ENCODE peak calls at places on chromosomes 11 and 22, in seven cellular contexts. I is A673; L is cardiac muscle cell; Y is thoracic aorta; W is H9; U is CD8-positive, alpha-beta T cell; Z is SK-N-SH. Q is an unnamed sample.

GRCh38 chr11:66311470-66311964 is 5.3 kb downstream of the CD248 start:
- DNase-seq in Z (no peak), L (no peak), I (no peak), U (no peak), W (no peak), Y (no peak), Q (no peak)

GRCh38 chr11:86592659-86593451 is 79.6 kb downstream of the ME3 start:
- DNase-seq in I (peak; percentile 90), W (no peak), Z (peak; percentile 27), Y (peak; percentile 53), U (peak; percentile 8), L (peak; percentile 46), Q (peak; percentile 60)

GRCh38 chr11:71117311-71117710 is 135.1 kb downstream of the SHANK2 start:
- DNase-seq in Y (no peak), Z (no peak), W (no peak), I (no peak), L (no peak), U (no peak), Q (no peak)

GRCh38 chr22:37303821-37304274 is 21.5 kb downstream of the CYTH4 start:
- DNase-seq in L (no peak), I (no peak), Y (peak; percentile 28), U (no peak), Z (no peak), W (no peak), Q (no peak)

GRCh38 chr11:44731685-44732411 is 5.1 kb downstream of the TSPAN18 start:
- DNase-seq in Y (no peak), L (no peak), U (no peak), I (peak; percentile 58), Z (peak; percentile 81), W (peak; percentile 60), Q (no peak)

GRCh38 chr11:112928136-112928535 is 33.1 kb upstream of the NCAM1 start:
- DNase-seq in I (no peak), L (no peak), W (no peak), Y (no peak), Z (no peak), U (no peak), Q (no peak)

GRCh38 chr11:9716275-9717039 is 52.6 kb downstream of the SWAP70 start:
- DNase-seq in U (no peak), L (no peak), Y (no peak), I (peak; percentile 14), W (no peak), Z (no peak), Q (peak; percentile 30)

GRCh38 chr22:30876925-30877553 is 91.5 kb downstream of the MORC2 start:
- DNase-seq in Y (no peak), W (no peak), L (no peak), I (peak; percentile 57), Z (peak; percentile 77), U (no peak), Q (peak; percentile 19)

GRCh38 chr11:12628322-12628721 is 45.9 kb upstream of the TEAD1 start:
- DNase-seq in I (no peak), Z (peak; percentile 49), W (no peak), U (no peak), L (no peak), Y (no peak), Q (no peak)

GRCh38 chr22:47174096-47174495 is 411.6 kb downstream of the TBC1D22A start:
- DNase-seq in L (no peak), U (no peak), I (no peak), Y (no peak), W (peak; percentile 15), Z (no peak), Q (no peak)

GRCh38 chr11:9565822-9566560 is 7.5 kb upstream of the WEE1 start:
- DNase-seq in I (peak; percentile 91), Z (peak; percentile 16), Y (peak; percentile 70), L (peak; percentile 35), U (no peak), W (peak; percentile 89), Q (peak; percentile 78)

GRCh38 chr11:132088551-132088950 is 718.1 kb downstream of the NTM start:
- DNase-seq in Y (no peak), L (no peak), Z (no peak), W (no peak), I (no peak), U (no peak), Q (no peak)

GRCh38 chr11:18203723-18204122 is 31.1 kb downstream of the MRGPRX4 start:
- DNase-seq in Y (no peak), L (peak; percentile 46), Z (peak; percentile 69), I (peak; percentile 58), W (peak; percentile 80), U (no peak), Q (no peak)

GRCh38 chr22:29112102-29112501 is 39.3 kb downstream of the KREMEN1 start:
- DNase-seq in I (no peak), Y (no peak), W (no peak), U (no peak), L (no peak), Z (no peak), Q (no peak)

GRCh38 chr22:30572840-30573593 is 1.4 kb downstream of the GAL3ST1 start:
- DNase-seq in Y (no peak), U (no peak), I (no peak), Z (no peak), W (no peak), L (no peak), Q (no peak)

GRCh38 chr11:115141715-115142114 is 362.5 kb downstream of the CADM1 start:
- DNase-seq in W (no peak), Z (no peak), U (no peak), L (no peak), I (no peak), Y (no peak), Q (no peak)

GRCh38 chr22:19948057-19948760 is 6.6 kb upstream of the TXNRD2 start:
- DNase-seq in Y (no peak), U (no peak), I (no peak), Z (no peak), W (no peak), L (no peak), Q (no peak)

GRCh38 chr11:76186776-76187279 is 19.5 kb downstream of the WNT11 start:
- DNase-seq in I (no peak), W (no peak), L (peak; percentile 36), Z (no peak), U (no peak), Y (no peak), Q (no peak)

GRCh38 chr11:132653237-132653636 is 879.1 kb downstream of the OPCML start:
- DNase-seq in L (no peak), I (no peak), U (no peak), Y (no peak), Z (no peak), W (no peak), Q (no peak)

GRCh38 chr11:1152316-1153104 is 5.2 kb upstream of the MUC5AC start:
- DNase-seq in Z (peak; percentile 16), U (no peak), L (no peak), Y (no peak), W (peak; percentile 28), I (no peak), Q (no peak)

GRCh38 chr22:32411829-32412592 is at the start of gene RTCB:
- DNase-seq in Z (peak; percentile 83), L (peak; percentile 92), I (peak; percentile 93), W (peak; percentile 88), U (peak; percentile 88), Y (peak; percentile 63), Q (peak; percentile 94)

GRCh38 chr22:28231423-28231822 is 312.4 kb upstream of the PITPNB start:
- DNase-seq in W (no peak), U (no peak), Z (no peak), Y (no peak), L (peak; percentile 56), I (peak; percentile 92), Q (no peak)

GRCh38 chr22:40193429-40194421 is 16.0 kb downstream of the TNRC6B start:
- DNase-seq in Z (no peak), I (peak; percentile 51), W (peak; percentile 79), U (no peak), L (peak; percentile 58), Y (no peak), Q (no peak)
- TF ChIP-seq CTCF in Z (peak; percentile 34), I (peak; percentile 63), W (peak; percentile 54), U (peak; percentile 45), L (peak; percentile 52), Y (peak; percentile 18), Q (no peak)

DNA sequence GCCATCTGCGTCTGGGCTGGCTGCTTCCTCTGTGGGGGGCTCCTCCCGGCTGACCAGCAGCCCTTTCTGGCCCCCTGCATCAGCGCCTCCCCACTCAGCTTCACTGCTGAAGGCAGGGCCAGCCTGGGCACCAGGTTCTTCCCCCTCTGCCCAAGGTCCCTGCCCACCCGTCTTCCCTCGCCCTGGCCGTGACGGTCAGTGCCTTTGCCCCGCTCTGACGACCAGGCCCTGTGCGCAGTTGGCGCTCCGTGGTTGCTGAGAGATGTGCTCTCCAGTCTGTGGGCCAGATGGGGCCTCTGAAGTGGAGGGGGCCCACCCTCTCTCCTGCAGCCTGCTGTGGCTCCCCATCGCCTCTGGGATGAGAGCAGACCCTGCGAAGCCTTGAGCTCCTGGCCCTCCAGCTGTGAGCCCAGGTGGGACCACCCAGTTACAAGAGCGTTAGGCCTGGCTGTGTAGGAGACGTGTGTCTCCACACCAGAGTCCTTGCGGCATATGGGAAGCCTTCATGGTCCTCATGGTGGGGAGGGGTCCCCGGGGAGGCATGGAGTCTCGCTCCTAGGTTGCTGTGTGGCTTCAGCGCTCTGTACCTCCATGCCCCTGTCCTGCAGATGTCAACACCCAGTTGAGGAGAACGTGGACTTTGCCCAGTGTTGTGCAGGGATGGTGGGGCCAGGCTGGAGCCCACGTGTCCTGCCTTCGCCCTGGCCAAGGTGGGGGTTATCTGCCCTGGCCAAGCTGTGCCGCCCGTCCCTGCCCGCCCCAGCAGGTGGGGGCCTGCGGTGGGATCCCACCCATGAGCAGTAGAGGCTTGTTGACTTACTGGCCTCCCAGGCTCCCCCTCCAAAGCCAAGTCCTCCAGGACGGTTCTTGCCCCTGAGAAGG is 14.2 kb downstream of the LRP5 start:
- DNase-seq in Y (no peak), W (no peak), I (no peak), U (no peak), Z (peak; percentile 15), L (no peak), Q (no peak)
- H3K4me1 ChIP-seq in Y (peaks cover 90% of the 10 kb centered on the region), W (peaks cover 13% of the 10 kb centered on the region), I (peaks cover 36% of the 10 kb centered on the region), U (peaks cover 53% of the 10 kb centered on the region), Z (peaks cover 80% of the 10 kb centered on the region), L (peaks cover 24% of the 10 kb centered on the region), Q (no peaks in the 10 kb centered on the region)

DNA sequence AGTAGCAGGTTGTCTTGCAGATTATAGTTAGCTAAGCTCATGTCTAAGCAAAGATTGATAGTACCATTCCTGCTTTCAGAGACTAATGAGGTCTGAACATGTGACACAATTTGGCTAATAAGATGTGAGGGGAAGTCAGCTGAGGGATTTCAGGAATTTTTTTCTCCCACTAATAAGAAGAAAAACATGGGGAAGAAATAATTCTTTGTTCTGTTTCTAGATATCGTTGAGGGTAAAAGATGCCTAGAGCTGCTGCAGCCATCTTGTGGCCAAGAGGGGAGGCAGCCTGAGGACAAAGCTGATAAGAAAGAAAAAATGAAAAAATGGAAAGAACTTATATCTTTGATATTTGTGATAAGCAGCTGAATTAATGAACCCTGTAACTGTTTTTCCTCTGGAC is 1334.4 kb downstream of the LRRC4C start:
- DNase-seq in Y (no peak), U (no peak), L (no peak), I (peak; percentile 94), W (no peak), Z (no peak), Q (no peak)
- TF ChIP-seq CTCF in Y (no peak), U (no peak), L (no peak), I (peak; percentile 100), W (peak; percentile 74), Z (peak; percentile 47), Q (no peak)

DNA sequence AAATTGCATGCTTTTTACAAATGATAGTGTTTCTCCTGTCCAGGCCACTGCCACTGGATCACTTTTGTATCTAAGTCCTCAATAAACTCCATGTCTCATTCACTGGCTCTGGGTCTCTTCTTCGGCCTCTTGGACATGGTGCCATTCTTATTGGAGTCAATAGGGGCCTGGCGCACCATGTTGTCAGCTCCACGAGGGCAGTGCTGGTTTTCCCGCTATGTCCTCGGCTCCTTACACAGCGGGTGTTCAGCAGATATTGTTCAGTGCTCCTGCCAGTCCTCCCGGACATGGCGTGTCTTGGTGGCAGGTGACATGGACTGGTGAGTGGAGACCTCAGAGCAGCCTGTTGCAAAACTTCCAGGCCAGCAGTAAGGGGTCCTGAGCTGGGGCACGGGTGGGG is 3.6 kb upstream of the FAM118A start:
- DNase-seq in Z (no peak), Y (no peak), U (no peak), W (no peak), I (no peak), L (no peak), Q (no peak)
- H3K4me1 ChIP-seq in Z (peaks cover 17% of the 10 kb centered on the region), Y (peaks cover 13% of the 10 kb centered on the region), U (peaks cover 19% of the 10 kb centered on the region), W (peaks cover 4% of the 10 kb centered on the region), I (peaks cover 14% of the 10 kb centered on the region), L (peaks cover 5% of the 10 kb centered on the region), Q (no peaks in the 10 kb centered on the region)

Q was measured in tibial artery.